ENCODE peak calls at places on chromosomes 11 and 22, in five cellular contexts. L, J, U, B and K are unnamed samples.

GRCh38 chr11:110094298-110095073 is 1.3 kb downstream of the ZC3H12C start:
- DNase-seq in L (no peak), B (no peak), J (no peak), U (no peak), K (no peak)

GRCh38 chr11:115590254-115590653 is 86.0 kb upstream of the CADM1 start:
- DNase-seq in L (no peak), B (peak; percentile 43), J (no peak), U (no peak), K (no peak)

GRCh38 chr22:23675502-23676415 is 15.1 kb upstream of the RGL4 start:
- DNase-seq in B (no peak), L (peak; percentile 85), J (no peak), U (peak; percentile 58), K (no peak)

GRCh38 chr11:70005107-70005818 is 72.9 kb upstream of the ANO1 start:
- DNase-seq in L (no peak), B (no peak), J (no peak), U (no peak), K (no peak)

GRCh38 chr11:118653684-118654390 is 25.6 kb downstream of the TREH start:
- DNase-seq in B (no peak), U (no peak), L (no peak), J (no peak), K (no peak)

GRCh38 chr11:47797633-47798032 is 30.5 kb upstream of the FNBP4 start:
- DNase-seq in B (no peak), L (no peak), J (no peak), U (no peak), K (no peak)

GRCh38 chr22:25700996-25701815 is 40.8 kb upstream of the MYO18B start:
- DNase-seq in B (no peak), J (no peak), L (peak; percentile 65), U (no peak), K (no peak)

GRCh38 chr11:126139541-126140091 is 71.8 kb downstream of the RPUSD4 start:
- DNase-seq in J (no peak), U (peak; percentile 51), B (peak; percentile 61), L (no peak), K (no peak)

GRCh38 chr11:122815900-122816299 is 22.4 kb upstream of the CRTAM start:
- DNase-seq in B (no peak), J (no peak), U (no peak), L (no peak), K (no peak)

GRCh38 chr11:66112640-66113098 is 42.6 kb downstream of the PACS1 start:
- DNase-seq in B (no peak), L (no peak), J (no peak), U (no peak), K (no peak)

GRCh38 chr11:133491680-133492383 is 40.5 kb downstream of the OPCML start:
- DNase-seq in J (no peak), L (no peak), B (no peak), U (no peak), K (no peak)

GRCh38 chr11:132312161-132312560 is 941.7 kb downstream of the NTM start:
- DNase-seq in U (no peak), L (no peak), B (no peak), J (no peak), K (no peak)

GRCh38 chr11:76157891-76158290 is 48.4 kb downstream of the WNT11 start:
- DNase-seq in B (no peak), U (no peak), J (no peak), L (no peak), K (no peak)

GRCh38 chr22:29717789-29718188 is 2.0 kb upstream of the CABP7 start:
- DNase-seq in U (no peak), L (no peak), J (no peak), B (no peak), K (no peak)
- TF ChIP-seq CTCF in U (no peak), L (no peak), J (no peak), B (no peak), K (no peak)

GRCh38 chr22:40818747-40819662 is at the start of gene SLC25A17:
- DNase-seq in L (peak; percentile 94), B (peak; percentile 97), J (peak; percentile 78), U (no peak), K (peak; percentile 88)
- TF ChIP-seq CTCF in L (peak; percentile 31), B (peak; percentile 33), J (peak; percentile 16), U (peak; percentile 76), K (peak; percentile 12)

GRCh38 chr22:20215742-20216141 is 52.4 kb downstream of the RTN4R start:
- DNase-seq in J (no peak), L (no peak), B (no peak), U (no peak), K (no peak)
- TF ChIP-seq CTCF in J (no peak), L (no peak), B (peak; percentile 13), U (no peak), K (no peak)

GRCh38 chr11:2312232-2313042 is 10.6 kb downstream of the TSPAN32 start:
- DNase-seq in L (peak; percentile 56), B (peak; percentile 42), J (no peak), U (no peak), K (no peak)
- TF ChIP-seq CTCF in L (no peak), B (no peak), J (no peak), U (peak; percentile 29), K (no peak)

DNA sequence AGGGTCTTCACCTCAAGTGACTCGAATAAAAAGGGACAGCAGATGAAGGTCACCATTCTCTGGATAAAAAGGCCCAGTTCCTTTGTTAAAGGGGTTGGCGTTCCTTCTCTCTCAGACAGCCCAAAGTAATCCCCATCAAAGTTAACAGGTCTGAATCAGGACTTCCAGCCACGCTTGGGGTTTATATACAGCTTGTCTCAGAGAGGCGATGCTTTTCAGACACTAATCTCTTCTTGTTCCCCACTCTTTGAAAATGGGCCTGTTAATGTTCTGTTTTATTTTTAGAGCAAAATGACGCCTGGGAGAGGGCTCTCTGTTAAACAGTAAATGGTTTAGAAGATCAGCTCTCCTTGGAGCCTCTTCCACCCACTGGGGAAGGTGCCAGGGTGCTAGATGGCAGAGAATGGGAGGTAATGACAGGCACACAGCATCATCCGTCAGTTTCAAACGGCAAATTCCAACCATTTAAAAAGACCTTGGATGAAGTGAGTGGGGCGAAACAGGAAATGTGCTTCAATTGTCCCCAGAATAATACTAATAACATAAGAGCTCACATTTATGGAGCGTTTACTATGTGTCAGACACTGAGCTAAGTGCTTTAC is 235.9 kb upstream of the NARS2 start:
- DNase-seq in L (no peak), J (no peak), U (no peak), B (no peak), K (no peak)
- TF ChIP-seq CTCF in L (no peak), J (no peak), U (no peak), B (no peak), K (no peak)